ENCODE peak calls at places on chromosomes 1 and 21, in seven cellular contexts. One of them, this sample, is unnamed.

GRCh38 chr1:201171063-201172036 is 17.1 kb upstream of the TMEM9 start:
- DNase-seq in GM20000: peak
- DNase-seq in neural crest cell: peak
- DNase-seq in uterus: peak
- DNase-seq in esophagus muscularis mucosa: no peak
- DNase-seq in fibroblast of the aortic adventitia: peak
- DNase-seq in cardiac muscle cell: peak
- DNase-seq in this sample: peak

GRCh38 chr1:77545970-77546369 is 136.5 kb downstream of the ZZZ3 start:
- DNase-seq in GM20000: no peak
- DNase-seq in neural crest cell: no peak
- DNase-seq in uterus: no peak
- DNase-seq in esophagus muscularis mucosa: no peak
- DNase-seq in fibroblast of the aortic adventitia: peak
- DNase-seq in cardiac muscle cell: peak
- DNase-seq in this sample: no peak

GRCh38 chr1:236692128-236692527 is 5.8 kb downstream of the ACTN2 start:
- DNase-seq in GM20000: no peak
- DNase-seq in neural crest cell: no peak
- DNase-seq in uterus: no peak
- DNase-seq in esophagus muscularis mucosa: no peak
- DNase-seq in fibroblast of the aortic adventitia: no peak
- DNase-seq in cardiac muscle cell: no peak
- DNase-seq in this sample: no peak

GRCh38 chr1:119298687-119299086 is 69.9 kb upstream of the HAO2 start:
- DNase-seq in GM20000: no peak
- DNase-seq in neural crest cell: no peak
- DNase-seq in uterus: no peak
- DNase-seq in esophagus muscularis mucosa: no peak
- DNase-seq in fibroblast of the aortic adventitia: peak
- DNase-seq in cardiac muscle cell: peak
- DNase-seq in this sample: no peak

GRCh38 chr1:151401125-151401788 is 1.9 kb downstream of the PSMB4 start:
- DNase-seq in GM20000: no peak
- DNase-seq in neural crest cell: no peak
- DNase-seq in uterus: no peak
- DNase-seq in esophagus muscularis mucosa: no peak
- DNase-seq in fibroblast of the aortic adventitia: peak
- DNase-seq in cardiac muscle cell: no peak
- DNase-seq in this sample: no peak

GRCh38 chr1:45673956-45674355 is 12.4 kb downstream of the GPBP1L1 start:
- DNase-seq in GM20000: no peak
- DNase-seq in neural crest cell: no peak
- DNase-seq in uterus: no peak
- DNase-seq in esophagus muscularis mucosa: no peak
- DNase-seq in fibroblast of the aortic adventitia: peak
- DNase-seq in cardiac muscle cell: no peak
- DNase-seq in this sample: no peak

GRCh38 chr1:150516616-150517015 is 1.1 kb downstream of the FALEC start:
- DNase-seq in GM20000: peak
- DNase-seq in neural crest cell: no peak
- DNase-seq in uterus: no peak
- DNase-seq in esophagus muscularis mucosa: no peak
- DNase-seq in fibroblast of the aortic adventitia: peak
- DNase-seq in cardiac muscle cell: no peak
- DNase-seq in this sample: no peak

GRCh38 chr21:27534211-27534610 is 567.3 kb upstream of the ADAMTS5 start:
- DNase-seq in GM20000: no peak
- DNase-seq in neural crest cell: no peak
- DNase-seq in uterus: no peak
- DNase-seq in esophagus muscularis mucosa: no peak
- DNase-seq in fibroblast of the aortic adventitia: no peak
- DNase-seq in cardiac muscle cell: no peak
- DNase-seq in this sample: no peak

GRCh38 chr1:23556661-23557470 is 2.4 kb downstream of the ID3 start:
- DNase-seq in GM20000: no peak
- DNase-seq in neural crest cell: no peak
- DNase-seq in uterus: no peak
- DNase-seq in esophagus muscularis mucosa: no peak
- DNase-seq in fibroblast of the aortic adventitia: peak
- DNase-seq in cardiac muscle cell: peak
- DNase-seq in this sample: no peak

GRCh38 chr1:82979593-82980230 is 1019.2 kb downstream of the TTLL7 start:
- DNase-seq in GM20000: peak
- DNase-seq in neural crest cell: no peak
- DNase-seq in uterus: no peak
- DNase-seq in esophagus muscularis mucosa: no peak
- DNase-seq in fibroblast of the aortic adventitia: no peak
- DNase-seq in cardiac muscle cell: no peak
- DNase-seq in this sample: no peak

GRCh38 chr1:78334114-78334513 is 156.7 kb upstream of the PTGFR start:
- DNase-seq in GM20000: no peak
- DNase-seq in neural crest cell: no peak
- DNase-seq in uterus: no peak
- DNase-seq in esophagus muscularis mucosa: no peak
- DNase-seq in fibroblast of the aortic adventitia: no peak
- DNase-seq in cardiac muscle cell: no peak
- DNase-seq in this sample: no peak

GRCh38 chr1:85884372-85885035 is 176.3 kb upstream of the ZNHIT6 start:
- DNase-seq in GM20000: peak
- DNase-seq in neural crest cell: no peak
- DNase-seq in uterus: no peak
- DNase-seq in esophagus muscularis mucosa: no peak
- DNase-seq in fibroblast of the aortic adventitia: peak
- DNase-seq in cardiac muscle cell: peak
- DNase-seq in this sample: no peak

GRCh38 chr1:9235123-9235513 is 544 bp downstream of the H6PD start:
- DNase-seq in GM20000: no peak
- DNase-seq in neural crest cell: peak
- DNase-seq in uterus: no peak
- DNase-seq in esophagus muscularis mucosa: no peak
- DNase-seq in fibroblast of the aortic adventitia: peak
- DNase-seq in cardiac muscle cell: peak
- DNase-seq in this sample: peak

GRCh38 chr1:18972531-18972930 is 16.1 kb upstream of the IFFO2 start:
- DNase-seq in GM20000: no peak
- DNase-seq in neural crest cell: no peak
- DNase-seq in uterus: no peak
- DNase-seq in esophagus muscularis mucosa: no peak
- DNase-seq in fibroblast of the aortic adventitia: peak
- DNase-seq in cardiac muscle cell: peak
- DNase-seq in this sample: no peak

GRCh38 chr1:238562376-238562775 is 671.7 kb upstream of the ZP4 start:
- DNase-seq in GM20000: no peak
- DNase-seq in neural crest cell: no peak
- DNase-seq in uterus: no peak
- DNase-seq in esophagus muscularis mucosa: no peak
- DNase-seq in fibroblast of the aortic adventitia: peak
- DNase-seq in cardiac muscle cell: peak
- DNase-seq in this sample: no peak

GRCh38 chr1:74689800-74690696 is 16.5 kb upstream of the ERICH3 start:
- DNase-seq in GM20000: no peak
- DNase-seq in neural crest cell: peak
- DNase-seq in uterus: peak
- DNase-seq in esophagus muscularis mucosa: no peak
- DNase-seq in fibroblast of the aortic adventitia: peak
- DNase-seq in cardiac muscle cell: peak
- DNase-seq in this sample: no peak

GRCh38 chr1:84143796-84144565 is at the start of gene PRKACB:
- DNase-seq in GM20000: peak
- DNase-seq in neural crest cell: no peak
- DNase-seq in uterus: no peak
- DNase-seq in esophagus muscularis mucosa: no peak
- DNase-seq in fibroblast of the aortic adventitia: peak
- DNase-seq in cardiac muscle cell: peak
- DNase-seq in this sample: no peak

GRCh38 chr1:241934843-241935242 is 22.7 kb upstream of the BECN2 start:
- DNase-seq in GM20000: no peak
- DNase-seq in neural crest cell: no peak
- DNase-seq in uterus: no peak
- DNase-seq in esophagus muscularis mucosa: no peak
- DNase-seq in fibroblast of the aortic adventitia: no peak
- DNase-seq in cardiac muscle cell: no peak
- DNase-seq in this sample: no peak

GRCh38 chr1:155996166-155996565 is 17.8 kb upstream of the ARHGEF2 start:
- DNase-seq in GM20000: no peak
- DNase-seq in neural crest cell: no peak
- DNase-seq in uterus: no peak
- DNase-seq in esophagus muscularis mucosa: no peak
- DNase-seq in fibroblast of the aortic adventitia: no peak
- DNase-seq in cardiac muscle cell: no peak
- DNase-seq in this sample: peak

GRCh38 chr1:228375578-228376261 is 30.9 kb downstream of the TRIM11 start:
- DNase-seq in GM20000: no peak
- DNase-seq in neural crest cell: no peak
- DNase-seq in uterus: no peak
- DNase-seq in esophagus muscularis mucosa: no peak
- DNase-seq in fibroblast of the aortic adventitia: no peak
- DNase-seq in cardiac muscle cell: no peak
- DNase-seq in this sample: peak

GRCh38 chr1:35573198-35573775 is at the start of gene TFAP2E:
- DNase-seq in GM20000: no peak
- DNase-seq in neural crest cell: peak
- DNase-seq in uterus: no peak
- DNase-seq in esophagus muscularis mucosa: no peak
- DNase-seq in fibroblast of the aortic adventitia: no peak
- DNase-seq in cardiac muscle cell: peak
- DNase-seq in this sample: no peak

GRCh38 chr1:69510026-69510425 is 57.7 kb upstream of the LRRC7 start:
- DNase-seq in GM20000: no peak
- DNase-seq in neural crest cell: no peak
- DNase-seq in uterus: no peak
- DNase-seq in esophagus muscularis mucosa: no peak
- DNase-seq in fibroblast of the aortic adventitia: no peak
- DNase-seq in cardiac muscle cell: no peak
- DNase-seq in this sample: no peak

DNA sequence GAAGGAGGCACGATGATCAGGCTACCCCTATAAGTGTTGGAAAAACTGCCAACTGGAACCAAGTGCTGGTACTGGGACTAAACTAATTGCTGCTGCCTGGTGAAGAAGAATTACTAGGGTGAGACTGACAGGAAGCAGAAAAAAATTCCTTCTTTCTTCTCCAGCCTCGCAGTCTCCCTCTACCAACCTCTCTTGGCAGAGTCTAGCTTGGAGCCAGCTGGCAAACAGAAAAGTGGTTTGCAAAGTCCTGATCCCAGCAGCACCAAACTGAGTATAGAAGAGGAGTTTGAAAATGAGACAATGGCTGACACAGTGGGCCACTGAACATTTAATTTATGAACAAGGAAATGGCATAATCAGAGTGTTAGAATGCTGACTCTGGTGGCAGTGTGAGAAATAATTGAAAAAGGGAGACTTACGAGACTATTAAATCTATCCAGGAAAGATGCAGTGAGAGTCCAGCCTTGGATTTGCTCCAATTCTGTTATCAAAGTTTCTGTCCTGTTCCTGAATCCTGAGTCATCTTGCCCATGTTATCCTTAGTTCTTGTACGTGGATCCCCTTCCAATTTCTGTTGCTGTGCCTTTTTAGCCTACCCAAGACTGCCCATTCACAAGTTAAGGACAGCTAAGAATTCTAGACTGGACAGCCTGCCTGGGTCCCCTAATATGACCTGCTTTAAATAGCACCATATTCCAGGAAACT is 23.7 kb upstream of the DISP1 start:
- DNase-seq in GM20000: no peak
- DNase-seq in neural crest cell: no peak
- DNase-seq in uterus: no peak
- DNase-seq in esophagus muscularis mucosa: no peak
- DNase-seq in fibroblast of the aortic adventitia: peak
- DNase-seq in cardiac muscle cell: peak
- DNase-seq in this sample: no peak
- TF ChIP-seq CTCF in GM20000: no peak
- TF ChIP-seq CTCF in neural crest cell: no peak
- TF ChIP-seq CTCF in uterus: no peak
- TF ChIP-seq CTCF in esophagus muscularis mucosa: no peak
- TF ChIP-seq CTCF in fibroblast of the aortic adventitia: no peak
- TF ChIP-seq CTCF in cardiac muscle cell: no peak
- TF ChIP-seq CTCF in this sample: no peak

GRCh38 chr1:97721221-97721620 is 199.6 kb downstream of the DPYD start:
- DNase-seq in GM20000: no peak
- DNase-seq in neural crest cell: no peak
- DNase-seq in uterus: no peak
- DNase-seq in esophagus muscularis mucosa: no peak
- DNase-seq in fibroblast of the aortic adventitia: no peak
- DNase-seq in cardiac muscle cell: no peak
- DNase-seq in this sample: no peak
- TF ChIP-seq CTCF in GM20000: no peak
- TF ChIP-seq CTCF in neural crest cell: no peak
- TF ChIP-seq CTCF in uterus: no peak
- TF ChIP-seq CTCF in esophagus muscularis mucosa: no peak
- TF ChIP-seq CTCF in fibroblast of the aortic adventitia: no peak
- TF ChIP-seq CTCF in cardiac muscle cell: no peak
- TF ChIP-seq CTCF in this sample: no peak

GRCh38 chr1:5690291-5690690 is 301.9 kb downstream of the NPHP4 start:
- DNase-seq in GM20000: no peak
- DNase-seq in neural crest cell: no peak
- DNase-seq in uterus: no peak
- DNase-seq in esophagus muscularis mucosa: no peak
- DNase-seq in fibroblast of the aortic adventitia: no peak
- DNase-seq in cardiac muscle cell: no peak
- DNase-seq in this sample: no peak
- TF ChIP-seq CTCF in GM20000: no peak
- TF ChIP-seq CTCF in neural crest cell: no peak
- TF ChIP-seq CTCF in uterus: no peak
- TF ChIP-seq CTCF in esophagus muscularis mucosa: no peak
- TF ChIP-seq CTCF in fibroblast of the aortic adventitia: no peak
- TF ChIP-seq CTCF in cardiac muscle cell: no peak
- TF ChIP-seq CTCF in this sample: no peak

GRCh38 chr1:2108877-2109580 is 58.8 kb downstream of the PRKCZ start:
- DNase-seq in GM20000: no peak
- DNase-seq in neural crest cell: no peak
- DNase-seq in uterus: no peak
- DNase-seq in esophagus muscularis mucosa: no peak
- DNase-seq in fibroblast of the aortic adventitia: no peak
- DNase-seq in cardiac muscle cell: no peak
- DNase-seq in this sample: no peak
- TF ChIP-seq CTCF in GM20000: no peak
- TF ChIP-seq CTCF in neural crest cell: peak
- TF ChIP-seq CTCF in uterus: no peak
- TF ChIP-seq CTCF in esophagus muscularis mucosa: no peak
- TF ChIP-seq CTCF in fibroblast of the aortic adventitia: no peak
- TF ChIP-seq CTCF in cardiac muscle cell: no peak
- TF ChIP-seq CTCF in this sample: no peak

GRCh38 chr1:95793893-95794292 is 559.9 kb downstream of the RWDD3 start:
- DNase-seq in GM20000: no peak
- DNase-seq in neural crest cell: no peak
- DNase-seq in uterus: no peak
- DNase-seq in esophagus muscularis mucosa: no peak
- DNase-seq in fibroblast of the aortic adventitia: no peak
- DNase-seq in cardiac muscle cell: peak
- DNase-seq in this sample: no peak
- TF ChIP-seq CTCF in GM20000: no peak
- TF ChIP-seq CTCF in neural crest cell: peak
- TF ChIP-seq CTCF in uterus: no peak
- TF ChIP-seq CTCF in esophagus muscularis mucosa: no peak
- TF ChIP-seq CTCF in fibroblast of the aortic adventitia: no peak
- TF ChIP-seq CTCF in cardiac muscle cell: no peak
- TF ChIP-seq CTCF in this sample: no peak

GRCh38 chr21:37168666-37169065 is 95.6 kb downstream of the TTC3 start:
- DNase-seq in GM20000: no peak
- DNase-seq in neural crest cell: no peak
- DNase-seq in uterus: no peak
- DNase-seq in esophagus muscularis mucosa: no peak
- DNase-seq in fibroblast of the aortic adventitia: peak
- DNase-seq in cardiac muscle cell: no peak
- DNase-seq in this sample: no peak
- TF ChIP-seq CTCF in GM20000: no peak
- TF ChIP-seq CTCF in neural crest cell: no peak
- TF ChIP-seq CTCF in uterus: no peak
- TF ChIP-seq CTCF in esophagus muscularis mucosa: no peak
- TF ChIP-seq CTCF in fibroblast of the aortic adventitia: no peak
- TF ChIP-seq CTCF in cardiac muscle cell: no peak
- TF ChIP-seq CTCF in this sample: no peak